ENCODE peak calls at places on chromosomes 6 and 20, in four cellular contexts. R is HepG2, X is K562, U is H1. Z is an unnamed sample.

GRCh38 chr6:31727717-31728671 is 1.1 kb downstream of the DDAH2 start:
- DNase-seq in R (no peak), X (no peak), U (no peak), Z (no peak)

GRCh38 chr6:89310929-89311328 is 4.2 kb downstream of the GABRR2 start:
- DNase-seq in R (no peak), X (no peak), U (no peak), Z (no peak)

GRCh38 chr20:5688431-5688972 is 61.7 kb upstream of the SHLD1 start:
- DNase-seq in R (no peak), X (no peak), U (no peak), Z (no peak)

GRCh38 chr20:15603501-15603900 is 969.7 kb downstream of the KIF16B start:
- DNase-seq in R (no peak), X (no peak), U (no peak), Z (no peak)

GRCh38 chr6:116220172-116220571 is 33.7 kb downstream of the TSPYL4 start:
- DNase-seq in R (no peak), X (no peak), U (no peak), Z (no peak)

GRCh38 chr6:106134906-106135634 is 48.9 kb downstream of the PRDM1 start:
- DNase-seq in R (peak), X (peak), U (no peak), Z (peak)

GRCh38 chr6:167272156-167272555 is 19.0 kb upstream of the UNC93A start:
- DNase-seq in R (no peak), X (no peak), U (no peak), Z (no peak)

GRCh38 chr20:45044084-45044573 is 56.8 kb downstream of the KCNS1 start:
- DNase-seq in R (peak), X (peak), U (no peak), Z (peak)

GRCh38 chr20:23641936-23642751 is 4.4 kb upstream of the CST3 start:
- DNase-seq in R (no peak), X (no peak), U (no peak), Z (no peak)

GRCh38 chr20:37343212-37343993 is 2.5 kb upstream of the SRC start:
- DNase-seq in R (peak), X (no peak), U (no peak), Z (peak)

GRCh38 chr20:3473944-3474343 is 3.1 kb downstream of the ATRN start:
- DNase-seq in R (no peak), X (no peak), U (peak), Z (no peak)

GRCh38 chr20:64167676-64168075 is 3.4 kb downstream of the MYT1 start:
- DNase-seq in R (no peak), X (no peak), U (no peak), Z (no peak)

GRCh38 chr6:19424853-19425252 is 412.3 kb upstream of the ID4 start:
- DNase-seq in R (no peak), X (no peak), U (no peak), Z (no peak)

GRCh38 chr20:47360489-47361267 is 4.2 kb upstream of the ZMYND8 start:
- DNase-seq in R (peak), X (peak), U (peak), Z (peak)

GRCh38 chr6:37679539-37680476 is 17.9 kb downstream of the MDGA1 start:
- DNase-seq in R (no peak), X (no peak), U (no peak), Z (no peak)

GRCh38 chr6:148611213-148611612 is 135.6 kb upstream of the UST start:
- DNase-seq in R (no peak), X (no peak), U (no peak), Z (no peak)

GRCh38 chr20:18496042-18496441 is 983 bp downstream of the RBBP9 start:
- DNase-seq in R (no peak), X (no peak), U (no peak), Z (no peak)

GRCh38 chr20:19327401-19327800 is 115.0 kb downstream of the SLC24A3 start:
- DNase-seq in R (no peak), X (no peak), U (no peak), Z (no peak)

GRCh38 chr6:11292837-11293236 is 60.4 kb upstream of the NEDD9 start:
- DNase-seq in R (no peak), X (no peak), U (no peak), Z (no peak)

GRCh38 chr6:168395983-168396382 is 45.0 kb upstream of the SMOC2 start:
- DNase-seq in R (no peak), X (no peak), U (no peak), Z (no peak)

GRCh38 chr20:49713779-49714712 is at the start of gene B4GALT5:
- DNase-seq in R (peak), X (peak), U (peak), Z (peak)

GRCh38 chr6:151004415-151005024 is 139.0 kb downstream of the MTHFD1L start:
- DNase-seq in R (peak), X (no peak), U (no peak), Z (peak)

GRCh38 chr20:14544688-14545087 is 207.3 kb upstream of the FLRT3 start:
- DNase-seq in R (no peak), X (no peak), U (no peak), Z (no peak)

GRCh38 chr20:11091496-11091895 is 417.7 kb upstream of the JAG1 start:
- DNase-seq in R (no peak), X (no peak), U (no peak), Z (no peak)

GRCh38 chr6:16736856-16737255 is 24.4 kb downstream of the ATXN1 start:
- DNase-seq in R (peak), X (no peak), U (no peak), Z (no peak)

GRCh38 chr20:58855506-58856314 is 3.2 kb downstream of the GNAS start:
- DNase-seq in R (no peak), X (no peak), U (no peak), Z (no peak)

GRCh38 chr6:157317129-157317814 is 6.0 kb downstream of the TMEM242 start:
- DNase-seq in R (peak), X (peak), U (no peak), Z (peak)

DNA sequence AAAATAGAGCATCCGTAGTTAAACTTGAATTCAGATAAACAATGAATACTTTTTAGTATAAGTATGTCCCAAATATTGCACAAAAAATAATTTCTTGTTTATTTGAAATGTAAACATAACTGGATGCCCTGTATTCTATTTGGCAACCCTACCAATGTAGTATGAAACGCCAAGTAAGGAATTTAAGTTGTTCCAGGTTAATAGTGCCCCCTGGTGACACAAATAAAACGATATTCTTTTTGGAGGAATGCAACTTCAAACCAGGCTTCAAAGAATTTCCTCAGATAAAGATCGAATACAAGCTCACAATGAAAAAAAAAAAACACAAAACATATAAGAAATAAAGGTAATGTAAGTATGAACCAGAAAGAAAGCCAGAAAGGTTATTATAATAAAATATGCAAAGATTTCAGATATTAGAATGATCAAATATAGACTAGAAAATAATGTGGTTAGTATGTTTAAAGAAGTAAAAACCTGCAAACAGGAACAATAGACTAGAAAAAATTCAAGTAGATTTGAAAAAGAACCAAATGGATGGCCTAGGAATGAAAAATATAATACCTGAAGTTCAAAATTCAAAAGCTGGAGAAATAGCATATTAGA is 18.4 kb upstream of the AKAP7 start:
- DNase-seq in R (peak), X (peak), U (no peak), Z (peak)
- TF ChIP-seq PHF8 in R (no peak), X (no peak), U (no peak), Z (no peak)

GRCh38 chr20:54086444-54087134 is 16.2 kb upstream of the BCAS1 start:
- DNase-seq in R (no peak), X (no peak), U (no peak), Z (no peak)
- TF ChIP-seq PHF8 in R (no peak), X (no peak), U (no peak), Z (no peak)

DNA sequence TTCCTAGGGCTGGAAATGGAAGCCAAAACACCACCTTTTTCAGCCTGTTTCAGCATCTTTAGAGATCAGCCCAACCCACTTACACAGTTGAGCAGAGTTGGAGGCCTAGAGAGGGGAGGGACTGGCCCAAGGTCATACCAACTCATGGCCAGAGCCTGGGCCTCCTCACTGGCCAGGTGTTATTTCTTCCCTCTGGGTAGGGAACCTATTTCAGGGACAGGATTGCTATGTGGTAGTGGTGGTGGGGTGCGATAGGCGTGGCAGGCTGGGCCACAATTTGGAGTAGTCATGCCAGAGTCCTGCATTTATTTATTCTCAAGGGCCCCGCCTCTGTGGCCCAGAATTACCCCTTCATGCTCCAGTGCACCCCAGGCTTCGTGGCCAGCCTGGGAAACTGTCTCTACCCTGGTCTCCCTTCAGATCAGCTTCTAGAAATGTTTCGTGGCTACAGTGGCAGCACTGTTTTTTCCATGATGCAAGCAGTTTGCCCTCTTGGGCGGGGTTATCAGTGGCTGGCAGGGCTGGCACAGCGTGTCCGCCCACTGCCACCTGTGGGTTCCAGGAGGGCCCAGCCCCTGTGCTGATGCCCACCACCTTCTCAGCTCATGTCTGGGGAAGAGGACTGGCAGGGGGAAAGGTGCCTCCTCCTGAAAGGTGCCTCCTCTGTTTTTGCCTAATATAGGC is 6.2 kb downstream of the VEGFA start:
- DNase-seq in R (no peak), X (no peak), U (no peak), Z (no peak)
- TF ChIP-seq PHF8 in R (no peak), X (no peak), U (no peak), Z (no peak)

DNA sequence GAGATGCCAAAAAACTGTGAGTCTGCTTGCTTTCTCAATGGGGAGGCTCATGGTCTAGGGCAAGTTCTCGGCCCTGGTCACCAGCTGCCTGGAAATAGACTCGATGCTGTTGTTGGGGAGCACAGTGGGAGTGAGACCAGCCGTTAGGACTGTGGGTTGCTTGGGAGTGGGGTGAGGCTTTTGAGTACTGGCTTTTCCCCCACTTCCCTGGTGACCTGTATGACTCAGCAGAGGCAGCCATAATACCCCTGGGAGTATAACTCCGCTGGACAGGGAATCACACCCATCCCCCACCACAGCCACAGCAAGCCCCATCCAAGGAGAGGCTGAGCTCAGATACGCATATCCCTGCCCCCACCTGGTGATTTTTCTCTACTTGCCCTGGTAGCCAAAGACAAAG is 48.9 kb upstream of the OGFRL1 start:
- DNase-seq in R (no peak), X (no peak), U (no peak), Z (no peak)
- TF ChIP-seq PHF8 in R (no peak), X (no peak), U (no peak), Z (no peak)

GRCh38 chr20:1122388-1123315 is 4.2 kb downstream of the PSMF1 start:
- DNase-seq in R (peak), X (no peak), U (no peak), Z (no peak)
- TF ChIP-seq PHF8 in R (peak), X (no peak), U (no peak), Z (no peak)

GRCh38 chr6:143223895-143224294 is 163.2 kb downstream of the AIG1 start:
- DNase-seq in R (peak), X (no peak), U (no peak), Z (no peak)
- TF ChIP-seq PHF8 in R (no peak), X (no peak), U (no peak), Z (no peak)

GRCh38 chr6:118808794-118809668 is 84.9 kb upstream of the ASF1A start:
- DNase-seq in R (no peak), X (no peak), U (no peak), Z (no peak)
- TF ChIP-seq PHF8 in R (no peak), X (no peak), U (no peak), Z (no peak)